ENCODE peak calls at places on chromosomes 11 and 22, in eight cellular contexts. I is neural progenitor cell, M is mammary epithelial cell, H is fibroblast of lung, S is AG10803, N is mesendoderm, T is heart right ventricle, P is mesenchymal stem cell. R is an unnamed sample.

GRCh38 chr11:84355911-84356310 is 1069.7 kb upstream of the CCDC90B start:
- DNase-seq in I (no peak), M (no peak), H (no peak), S (no peak), N (no peak), T (no peak), P (no peak), R (no peak)

GRCh38 chr11:3685923-3686322 is 14.7 kb upstream of the CHRNA10 start:
- DNase-seq in I (no peak), M (no peak), H (no peak), S (no peak), N (no peak), T (no peak), P (no peak), R (no peak)

GRCh38 chr11:104134760-104135159 is 29.2 kb downstream of the PDGFD start:
- DNase-seq in I (no peak), M (peak), H (peak), S (peak), N (peak), T (no peak), P (peak), R (peak)

GRCh38 chr11:19658344-19658743 is 54.3 kb upstream of the NAV2 start:
- DNase-seq in I (peak), M (no peak), H (no peak), S (no peak), N (no peak), T (no peak), P (no peak), R (no peak)

GRCh38 chr22:22195265-22196017 is 49.1 kb upstream of the VPREB1 start:
- DNase-seq in I (peak), M (peak), H (peak), S (peak), N (peak), T (peak), P (peak), R (peak)

GRCh38 chr11:2090172-2091111 is 48.7 kb downstream of the IGF2 start:
- DNase-seq in I (no peak), M (no peak), H (no peak), S (no peak), N (no peak), T (no peak), P (no peak), R (no peak)

GRCh38 chr11:64916040-64916847 is 765 bp downstream of the ATG2A start:
- DNase-seq in I (peak), M (peak), H (peak), S (peak), N (peak), T (no peak), P (peak), R (peak)

GRCh38 chr11:86249307-86250098 is 5.0 kb downstream of the EED start:
- DNase-seq in I (no peak), M (no peak), H (no peak), S (no peak), N (peak), T (no peak), P (no peak), R (no peak)

GRCh38 chr22:49230194-49230577 is 597.5 kb downstream of the BRD1 start:
- DNase-seq in I (peak), M (no peak), H (no peak), S (no peak), N (peak), T (no peak), P (no peak), R (no peak)

DNA sequence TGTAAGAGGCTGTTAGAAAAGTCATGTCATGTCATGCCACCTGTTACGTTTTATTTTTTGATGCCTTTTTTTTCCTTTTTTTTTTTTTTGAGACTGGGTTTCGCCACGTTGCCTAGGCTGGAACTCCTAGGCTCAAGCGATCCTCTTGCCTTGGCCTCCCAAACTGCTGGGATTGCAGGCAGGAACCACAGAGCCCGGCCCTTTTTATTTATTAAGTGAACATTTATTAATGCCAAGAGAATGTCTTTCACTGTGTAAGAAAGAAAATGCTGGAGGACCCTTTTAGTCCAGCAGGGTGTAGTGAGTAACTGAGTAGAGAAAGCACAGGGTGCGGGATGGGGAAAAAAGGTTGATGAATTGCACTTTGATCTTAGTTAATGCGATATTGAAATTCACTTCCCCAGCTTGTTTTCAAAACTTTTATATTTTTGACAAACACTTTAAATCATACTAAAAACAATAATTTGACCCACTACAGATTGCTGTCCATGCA is 2.3 kb upstream of the XBP1 start:
- DNase-seq in I (no peak), M (no peak), H (no peak), S (no peak), N (no peak), T (no peak), P (no peak), R (no peak)
- H3K4me3 ChIP-seq in I (no peak), M (no peak), H (no peak), S (no peak), N (no peak), T (no peak), P (no peak), R (no peak)

GRCh38 chr11:13963949-13964770 is 1.6 kb downstream of the SPON1 start:
- DNase-seq in I (peak), M (no peak), H (no peak), S (no peak), N (peak), T (peak), P (no peak), R (no peak)
- H3K4me3 ChIP-seq in I (peak), M (no peak), H (peak), S (no peak), N (peak), T (peak), P (no peak), R (no peak)

DNA sequence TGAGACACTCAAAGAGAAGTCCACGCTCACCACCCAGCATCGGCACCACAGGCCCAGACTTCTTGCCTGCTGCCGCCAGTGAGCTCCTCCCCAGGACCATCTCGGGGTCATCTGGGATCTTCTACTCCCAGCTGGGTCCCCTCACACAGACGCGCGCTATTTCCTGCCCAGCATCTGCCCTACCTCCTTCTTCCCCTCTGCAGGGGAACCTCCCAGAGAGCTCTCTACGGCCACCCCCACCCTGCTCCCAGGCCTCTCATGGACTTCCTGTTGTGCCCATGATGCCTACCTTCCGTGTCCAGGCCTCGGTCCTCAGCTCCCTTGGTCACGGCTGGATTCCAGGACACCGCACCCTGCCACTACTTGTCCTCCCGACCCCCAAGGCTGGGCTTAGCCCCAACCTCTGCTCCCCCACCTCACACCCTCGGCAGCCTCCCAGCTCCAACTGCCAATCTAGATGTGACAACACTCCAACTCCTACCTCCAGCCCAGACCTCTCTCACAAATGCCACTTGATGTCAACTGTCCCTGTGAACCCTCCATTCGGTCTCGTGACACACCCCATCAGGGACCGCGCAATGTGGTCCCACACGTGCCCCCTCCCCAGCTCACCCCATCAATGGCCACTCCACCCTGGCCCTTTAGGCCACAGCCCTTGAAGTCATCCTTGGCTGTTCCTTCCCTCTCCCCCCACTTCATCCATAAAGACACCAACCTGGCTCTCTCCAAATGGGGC is 45.3 kb downstream of the SGSM3 start:
- DNase-seq in I (no peak), M (no peak), H (no peak), S (no peak), N (no peak), T (no peak), P (no peak), R (no peak)
- H3K4me3 ChIP-seq in I (no peak), M (no peak), H (no peak), S (no peak), N (no peak), T (no peak), P (no peak), R (no peak)

GRCh38 chr11:74020537-74020936 is 11.7 kb upstream of the UCP3 start:
- DNase-seq in I (no peak), M (no peak), H (no peak), S (no peak), N (no peak), T (no peak), P (no peak), R (no peak)
- H3K4me3 ChIP-seq in I (no peak), M (no peak), H (no peak), S (no peak), N (no peak), T (no peak), P (no peak), R (no peak)

DNA sequence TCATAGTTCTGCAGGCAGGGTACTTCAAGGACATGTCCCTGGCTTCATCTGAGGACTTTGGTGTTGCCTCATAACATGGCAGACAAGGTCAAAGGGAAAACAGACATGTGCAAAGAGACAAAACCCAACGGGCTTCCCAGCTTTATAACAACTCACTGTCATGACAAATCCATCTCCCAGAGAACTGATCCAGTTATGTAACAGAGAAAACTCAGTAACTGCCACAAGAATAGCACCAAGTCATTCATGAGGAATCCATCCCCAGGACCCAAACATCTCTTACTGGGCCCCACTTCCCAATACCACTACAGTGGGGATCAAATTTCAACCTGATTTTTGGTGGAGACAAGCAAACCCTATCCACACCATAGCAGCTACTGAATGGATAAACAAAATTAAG is 13.0 kb downstream of the OR52N4 start:
- DNase-seq in I (no peak), M (no peak), H (peak), S (no peak), N (no peak), T (no peak), P (no peak), R (no peak)
- H3K4me3 ChIP-seq in I (no peak), M (no peak), H (no peak), S (no peak), N (no peak), T (no peak), P (no peak), R (no peak)

GRCh38 chr11:78188809-78189724 is at the start of gene USP35:
- DNase-seq in I (no peak), M (no peak), H (no peak), S (no peak), N (no peak), T (no peak), P (no peak), R (no peak)

GRCh38 chr11:78188012-78188808 is at the start of gene KCTD21:
- DNase-seq in I (peak), M (peak), H (peak), S (peak), N (peak), T (peak), P (peak), R (peak)

GRCh38 chr11:78190871-78191538 is 2.3 kb downstream of the USP35 start:
- DNase-seq in I (no peak), M (no peak), H (no peak), S (no peak), N (no peak), T (no peak), P (no peak), R (no peak)

GRCh38 chr11:78190374-78190773 is 1.7 kb downstream of the USP35 start:
- DNase-seq in I (no peak), M (no peak), H (no peak), S (no peak), N (no peak), T (no peak), P (peak), R (no peak)

DNA sequence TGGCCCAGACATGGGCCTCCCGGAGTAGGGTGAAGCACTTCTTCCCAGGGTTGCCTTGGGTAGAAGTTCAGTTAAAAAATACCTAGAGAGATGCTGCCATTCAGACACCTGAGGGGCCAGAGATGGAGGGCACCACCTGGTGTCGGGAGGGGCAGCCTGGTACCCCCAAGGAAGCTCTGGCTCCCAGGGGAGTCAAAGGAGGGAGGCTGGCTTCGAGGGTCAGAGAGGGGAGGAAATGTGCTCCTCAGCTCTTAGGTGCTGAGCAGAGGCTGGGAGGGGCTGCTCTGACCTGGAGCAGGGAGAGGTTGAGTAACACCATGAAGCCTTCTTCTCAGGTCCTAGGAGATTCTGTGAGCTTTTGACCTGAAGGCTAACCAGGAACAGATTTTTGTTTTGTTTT is 1.1 kb downstream of the USP35 start:
- DNase-seq in I (no peak), M (no peak), H (no peak), S (no peak), N (no peak), T (no peak), P (no peak), R (no peak)
- H3K4me3 ChIP-seq in I (peak), M (peak), H (peak), S (peak), N (no peak), T (no peak), P (no peak), R (no peak)

R was measured in bronchial epithelial cell.